ENCODE peak calls at places on chromosomes 11 and 22, in eight cellular contexts. K is heart left ventricle, F is stomach, V is body of pancreas, P is esophagus muscularis mucosa, Z is breast epithelium, O is NB4, R is spleen. Q is an unnamed sample.

GRCh38 chr11:58927393-58928081 is 11.8 kb upstream of the GLYATL1 start:
- DNase-seq in O (no peak), R (no peak), V (peak), F (peak), P (no peak), K (no peak), Z (no peak), Q (no peak)

GRCh38 chr11:95135155-95135554 is 45.5 kb downstream of the ENDOD1 start:
- DNase-seq in O (no peak), K (no peak), F (peak), V (peak), R (no peak), Z (no peak), P (no peak), Q (no peak)

GRCh38 chr11:57134284-57134683 is 47.5 kb upstream of the LRRC55 start:
- DNase-seq in Z (no peak), R (no peak), V (no peak), K (no peak), F (no peak), O (no peak), P (no peak), Q (no peak)

GRCh38 chr22:30421695-30422480 is 3.7 kb upstream of the MTFP1 start:
- DNase-seq in K (no peak), R (no peak), Z (no peak), F (no peak), O (no peak), P (no peak), V (no peak), Q (peak)

GRCh38 chr11:19976281-19976941 is 183.9 kb downstream of the DBX1 start:
- DNase-seq in R (no peak), P (no peak), F (no peak), O (no peak), Z (no peak), K (no peak), V (no peak), Q (no peak)

GRCh38 chr11:68503792-68504191 is 43.2 kb downstream of the PPP6R3 start:
- DNase-seq in V (no peak), O (no peak), R (no peak), F (no peak), K (no peak), P (no peak), Z (no peak), Q (no peak)

GRCh38 chr11:97107604-97108003 is 717.8 kb downstream of the JRKL start:
- DNase-seq in Z (no peak), R (no peak), P (no peak), F (no peak), K (no peak), O (no peak), V (no peak), Q (no peak)

GRCh38 chr11:121318848-121319834 is 26.6 kb downstream of the SC5D start:
- DNase-seq in O (peak), P (no peak), K (no peak), R (no peak), F (no peak), V (peak), Z (no peak), Q (peak)

GRCh38 chr22:21816787-21817496 is 50.5 kb downstream of the MAPK1 start:
- DNase-seq in K (no peak), O (peak), Z (no peak), V (peak), F (no peak), R (no peak), P (no peak), Q (peak)

GRCh38 chr11:106178361-106178760 is 100.9 kb downstream of the AASDHPPT start:
- DNase-seq in P (no peak), F (no peak), V (no peak), R (no peak), Z (no peak), O (no peak), K (no peak), Q (no peak)

GRCh38 chr11:102322560-102322959 is 5.3 kb downstream of the BIRC3 start:
- DNase-seq in K (no peak), O (no peak), R (no peak), P (no peak), V (no peak), F (no peak), Z (no peak), Q (no peak)

GRCh38 chr11:68345776-68346728 is 33.7 kb downstream of the LRP5 start:
- DNase-seq in K (peak), F (no peak), R (no peak), P (no peak), O (no peak), V (no peak), Z (peak), Q (no peak)

GRCh38 chr22:50136431-50137047 is 34.0 kb upstream of the PANX2 start:
- DNase-seq in F (no peak), V (no peak), O (no peak), Z (no peak), K (no peak), P (no peak), R (no peak), Q (no peak)

GRCh38 chr22:24076091-24076867 is 65.2 kb downstream of the CABIN1 start:
- DNase-seq in P (no peak), R (no peak), V (no peak), O (no peak), F (no peak), Z (no peak), K (no peak), Q (no peak)

GRCh38 chr11:67572747-67573419 is 10.7 kb upstream of the GSTP1 start:
- DNase-seq in Z (peak), F (peak), K (peak), O (peak), V (peak), R (peak), P (no peak), Q (peak)

GRCh38 chr11:83691387-83692088 is 405.4 kb upstream of the CCDC90B start:
- DNase-seq in O (no peak), R (no peak), F (peak), P (no peak), V (peak), Z (no peak), K (peak), Q (no peak)

GRCh38 chr11:95148421-95148820 is 58.8 kb downstream of the ENDOD1 start:
- DNase-seq in V (no peak), O (no peak), P (no peak), Z (no peak), F (no peak), K (no peak), R (no peak), Q (peak)

GRCh38 chr11:27699242-27699925 is 871 bp downstream of the BDNF start:
- DNase-seq in O (no peak), F (no peak), K (no peak), V (no peak), R (no peak), Z (no peak), P (no peak), Q (no peak)

GRCh38 chr22:31556627-31557203 is 60.4 kb downstream of the SFI1 start:
- DNase-seq in P (no peak), R (no peak), F (no peak), O (peak), V (peak), K (no peak), Z (no peak), Q (peak)

GRCh38 chr22:20206709-20207215 is 55.9 kb upstream of the CCDC188 start:
- DNase-seq in Z (no peak), P (no peak), R (no peak), V (peak), K (no peak), F (peak), O (peak), Q (no peak)

GRCh38 chr22:41949297-41949965 is 2.5 kb upstream of the CENPM start:
- DNase-seq in R (peak), V (no peak), Z (no peak), F (no peak), K (no peak), O (peak), P (no peak), Q (no peak)

GRCh38 chr22:41943661-41944209 is 3.2 kb downstream of the CENPM start:
- DNase-seq in O (no peak), K (no peak), V (no peak), Z (no peak), P (no peak), F (peak), R (no peak), Q (no peak)

GRCh38 chr22:41948142-41948541 is 1.2 kb upstream of the CENPM start:
- DNase-seq in Z (no peak), O (no peak), P (no peak), R (no peak), K (no peak), V (no peak), F (no peak), Q (no peak)

GRCh38 chr22:41947181-41948080 is 479 bp upstream of the CENPM start:
- DNase-seq in O (no peak), Z (no peak), V (no peak), P (no peak), F (no peak), K (no peak), R (no peak), Q (no peak)

DNA sequence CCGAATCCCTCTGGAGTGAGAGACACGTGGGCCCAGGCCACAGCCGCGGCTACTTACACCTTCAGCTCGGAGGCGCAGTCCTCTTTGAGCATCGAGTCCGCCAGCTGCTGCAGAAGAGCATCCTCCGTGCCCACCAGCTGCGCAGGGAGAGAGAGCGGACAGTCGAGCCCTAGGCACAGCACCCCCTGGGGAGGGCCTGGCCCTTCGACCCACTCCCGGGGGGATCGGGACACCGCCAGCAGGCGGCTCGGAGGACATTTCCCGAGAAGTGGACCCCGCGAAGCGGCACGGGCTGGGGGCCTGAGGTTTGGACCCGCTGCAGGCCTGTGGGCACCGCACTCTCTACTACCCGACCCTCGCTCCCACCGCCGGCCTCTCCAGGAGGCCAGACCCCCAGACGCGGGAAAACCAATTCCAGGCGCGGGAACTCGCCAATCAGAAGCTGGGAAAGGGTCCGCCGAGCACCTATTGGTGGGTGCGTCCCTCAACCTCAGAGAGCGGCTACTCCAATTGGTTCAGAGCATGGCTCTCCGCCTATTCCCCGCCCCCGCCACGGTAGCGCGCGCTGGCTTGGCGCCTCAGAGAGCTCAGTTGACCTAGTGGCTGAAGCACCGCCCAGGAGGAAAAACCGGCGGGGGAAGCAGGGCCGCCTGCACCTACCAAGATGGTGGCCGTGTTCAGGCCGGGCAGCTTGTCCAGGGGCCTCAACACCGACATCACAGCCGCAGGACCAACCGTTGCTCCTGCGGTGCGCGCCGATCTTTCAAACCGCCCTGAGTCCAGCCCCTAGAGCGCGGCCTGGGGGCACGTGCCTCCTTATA is at the start of gene CENPM:
- DNase-seq in O (peak), Z (peak), V (peak), R (peak), P (peak), F (peak), K (peak), Q (peak)
- TF ChIP-seq POLR2A in O (peak), Z (no peak), V (no peak), R (no peak), P (no peak), F (no peak), K (no peak), Q (peak)

GRCh38 chr22:37027556-37027955 is 8.0 kb downstream of the MPST start:
- DNase-seq in P (no peak), R (no peak), Z (no peak), K (no peak), V (no peak), F (no peak), O (no peak), Q (no peak)

GRCh38 chr22:37030560-37031281 is 11.2 kb downstream of the MPST start:
- DNase-seq in P (no peak), R (no peak), F (no peak), O (peak), V (no peak), Z (no peak), K (no peak), Q (no peak)

GRCh38 chr22:37032134-37032534 is 12.6 kb downstream of the MPST start:
- DNase-seq in Z (no peak), V (no peak), F (no peak), K (no peak), P (no peak), R (no peak), O (no peak), Q (no peak)

GRCh38 chr22:37026325-37026724 is 6.8 kb downstream of the MPST start:
- DNase-seq in O (no peak), V (no peak), F (no peak), R (no peak), Z (no peak), P (no peak), K (no peak), Q (no peak)

GRCh38 chr22:37028692-37029674 is 9.4 kb downstream of the MPST start:
- DNase-seq in V (no peak), R (no peak), O (no peak), Z (no peak), F (no peak), K (no peak), P (no peak), Q (no peak)
- TF ChIP-seq POLR2A in V (no peak), R (no peak), O (no peak), Z (no peak), F (no peak), K (no peak), P (no peak), Q (no peak)

DNA sequence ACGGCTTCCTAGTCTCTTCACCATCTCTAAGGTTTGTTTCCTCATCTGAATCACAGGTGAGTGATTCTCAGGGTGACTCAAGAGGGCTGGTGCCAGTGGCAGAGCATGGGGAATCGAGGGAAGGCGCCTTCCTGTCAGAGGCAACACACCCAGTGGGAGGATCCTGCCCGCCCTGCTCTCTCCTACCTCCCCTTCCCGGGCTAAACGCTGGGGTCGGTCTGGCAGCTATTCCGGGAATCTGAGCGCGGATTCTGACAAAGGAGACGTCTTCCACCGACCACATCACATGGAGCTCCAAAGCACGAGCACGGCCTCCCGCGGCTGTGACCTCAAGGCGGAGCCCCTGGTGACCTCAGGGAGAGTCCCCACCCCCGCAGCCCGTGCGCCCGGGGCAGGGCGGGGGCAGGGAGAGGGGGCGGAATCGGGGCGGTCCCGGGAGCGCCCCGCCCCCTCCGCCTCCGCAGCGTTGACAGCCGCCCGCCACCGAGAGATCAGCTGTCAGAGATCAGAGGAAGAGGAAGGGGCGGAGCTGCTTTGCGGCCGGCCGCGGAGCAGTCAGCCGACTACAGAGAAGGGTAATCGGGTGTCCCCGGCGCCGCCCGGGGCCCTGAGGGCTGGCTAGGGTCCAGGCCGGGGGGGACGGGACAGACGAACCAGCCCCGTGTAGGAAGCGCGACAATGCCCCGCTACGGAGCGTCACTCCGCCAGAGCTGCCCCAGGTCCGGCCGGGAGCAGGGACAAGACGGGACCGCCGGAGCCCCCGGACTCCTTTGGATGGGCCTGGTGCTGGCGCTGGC is at the start of gene SMPD1:
- DNase-seq in K (peak), P (peak), O (peak), Z (peak), V (peak), R (peak), F (peak), Q (peak)
- TF ChIP-seq POLR2A in K (peak), P (peak), O (peak), Z (peak), V (peak), R (no peak), F (peak), Q (peak)

DNA sequence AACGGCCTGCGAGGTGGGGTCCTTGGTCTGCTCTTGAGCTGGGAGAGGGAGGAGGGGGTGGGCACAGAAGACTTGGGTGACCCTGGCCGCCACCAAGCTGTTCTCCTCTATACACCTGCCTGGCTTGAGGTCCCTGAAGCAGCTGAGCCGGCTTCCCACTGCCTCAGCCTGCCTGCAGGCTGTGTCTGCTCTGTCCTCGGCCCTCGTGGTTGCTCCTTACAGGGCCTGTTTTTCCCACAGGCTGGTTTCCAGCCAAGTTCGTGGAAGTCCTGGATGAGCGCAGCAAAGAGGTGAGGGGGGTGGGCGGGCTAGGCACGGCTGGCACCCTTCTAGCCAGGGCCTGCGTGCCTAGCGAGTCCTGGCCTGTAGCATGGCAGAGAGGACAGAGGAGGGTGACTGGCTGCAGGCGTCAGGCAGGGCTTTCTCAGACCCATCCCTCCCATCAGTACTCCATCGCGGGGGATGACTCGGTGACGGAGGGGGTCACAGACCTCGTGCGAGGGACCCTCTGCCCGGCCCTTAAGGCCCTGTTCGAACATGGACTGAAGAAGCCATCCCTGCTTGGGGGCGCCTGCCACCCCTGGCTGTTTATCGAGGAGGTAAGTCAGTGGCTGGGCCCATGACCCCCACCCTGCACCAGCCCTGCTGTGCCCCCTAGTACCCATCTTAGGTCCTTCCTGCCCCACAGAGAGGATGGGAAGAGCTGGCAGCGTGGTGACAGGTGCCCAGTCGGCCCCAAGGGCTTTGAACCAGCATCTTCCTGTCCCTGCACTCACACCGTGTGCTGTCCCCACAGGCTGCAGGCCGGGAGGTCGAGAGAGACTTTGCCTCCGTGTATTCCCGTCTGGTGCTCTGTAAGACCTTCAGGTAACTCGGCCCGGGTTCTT is 37.7 kb downstream of the SGSM3 start:
- DNase-seq in F (no peak), Z (no peak), K (no peak), O (no peak), P (no peak), R (peak), V (no peak), Q (no peak)
- TF ChIP-seq POLR2A in F (no peak), Z (no peak), K (no peak), O (no peak), P (no peak), R (no peak), V (no peak), Q (no peak)

GRCh38 chr22:27745154-27745553 is 56.4 kb downstream of the MN1 start:
- DNase-seq in V (no peak), R (no peak), O (no peak), K (no peak), Z (no peak), F (no peak), P (no peak), Q (no peak)

GRCh38 chr22:27737521-27737920 is 64.0 kb downstream of the MN1 start:
- DNase-seq in Z (no peak), F (no peak), K (no peak), R (no peak), P (no peak), V (no peak), O (no peak), Q (no peak)

GRCh38 chr22:27745809-27746208 is 55.7 kb downstream of the MN1 start:
- DNase-seq in V (no peak), Z (no peak), F (no peak), O (no peak), K (no peak), R (no peak), P (no peak), Q (no peak)

GRCh38 chr22:27740192-27740748 is 61.3 kb downstream of the MN1 start:
- DNase-seq in P (no peak), F (no peak), O (no peak), V (no peak), R (no peak), Z (no peak), K (no peak), Q (no peak)
- TF ChIP-seq POLR2A in P (no peak), F (no peak), O (no peak), V (no peak), R (no peak), Z (no peak), K (no peak), Q (no peak)

Q was measured in erythroblast.